ENCODE peak calls at places on chromosomes 5 and 9, in four cellular contexts. G is upper lobe of right lung, N is A549, S is stomach. C is an unnamed sample. For H3K4me1, the result is how much of the 10 kb centered on the place peaks cover.

GRCh38 chr5:150264667-150265603 is 24.6 kb downstream of the CAMK2A start:
- DNase-seq in G (no peak), N (no peak), S (no peak), C (no peak)

GRCh38 chr5:173923236-173924104 is 35.3 kb downstream of the CPEB4 start:
- DNase-seq in G (no peak), N (no peak), S (no peak), C (no peak)

GRCh38 chr5:179776413-179776938 is 17.3 kb upstream of the LTC4S start:
- DNase-seq in G (no peak), N (no peak), S (no peak), C (no peak)

GRCh38 chr9:21856301-21857094 is 54.1 kb downstream of the MTAP start:
- DNase-seq in G (no peak), N (no peak), S (no peak), C (no peak)

GRCh38 chr9:126407125-126407870 is 80.7 kb downstream of the MVB12B start:
- DNase-seq in G (no peak), N (no peak), S (no peak), C (no peak)

GRCh38 chr9:96617439-96618185 is 2.0 kb downstream of the CDC14B start:
- DNase-seq in G (no peak), N (no peak), S (no peak), C (no peak)

GRCh38 chr9:36855443-36856315 is 178.4 kb downstream of the PAX5 start:
- DNase-seq in G (no peak), N (peak), S (no peak), C (no peak)

GRCh38 chr9:121242955-121243346 is 25.0 kb upstream of the GSN start:
- DNase-seq in G (no peak), N (no peak), S (no peak), C (no peak)

GRCh38 chr9:130421802-130422276 is 22.9 kb upstream of the ASS1 start:
- DNase-seq in G (no peak), N (no peak), S (no peak), C (no peak)

GRCh38 chr5:150278916-150279315 is 10.7 kb downstream of the CAMK2A start:
- DNase-seq in G (no peak), N (no peak), S (no peak), C (peak)

GRCh38 chr5:157870837-157871834 is 12.2 kb upstream of the CLINT1 start:
- DNase-seq in G (no peak), N (peak), S (no peak), C (peak)

GRCh38 chr9:9679433-9679832 is 933.4 kb downstream of the PTPRD start:
- DNase-seq in G (no peak), N (no peak), S (no peak), C (no peak)

GRCh38 chr5:163269624-163270023 is 167.8 kb upstream of the CCNG1 start:
- DNase-seq in G (no peak), N (peak), S (no peak), C (no peak)

GRCh38 chr5:32446660-32447059 is 2.1 kb upstream of the ZFR start:
- DNase-seq in G (no peak), N (no peak), S (peak), C (no peak)

GRCh38 chr5:119070578-119070827 is 384 bp upstream of the DMXL1 start:
- DNase-seq in G (peak), N (no peak), S (no peak), C (no peak)

GRCh38 chr5:76192837-76193236 is 109.7 kb downstream of the SV2C start:
- DNase-seq in G (no peak), N (no peak), S (no peak), C (no peak)

GRCh38 chr9:90830051-90830450 is 28.4 kb downstream of the SYK start:
- DNase-seq in G (no peak), N (no peak), S (no peak), C (no peak)

GRCh38 chr9:133761641-133762248 is 23.6 kb upstream of the SARDH start:
- DNase-seq in G (peak), N (no peak), S (peak), C (no peak)

GRCh38 chr9:113934826-113935676 is 58.9 kb downstream of the ZNF618 start:
- DNase-seq in G (no peak), N (no peak), S (peak), C (no peak)

GRCh38 chr5:149680810-149681221 is 49.3 kb upstream of the PPARGC1B start:
- DNase-seq in G (peak), N (no peak), S (no peak), C (no peak)

GRCh38 chr5:80809451-80809850 is 150.7 kb upstream of the RASGRF2 start:
- DNase-seq in G (no peak), N (no peak), S (no peak), C (no peak)

GRCh38 chr5:73540192-73540591 is 25.2 kb downstream of the ANKRA2 start:
- DNase-seq in G (no peak), N (peak), S (no peak), C (peak)

GRCh38 chr9:26175264-26175663 is 497.0 kb upstream of the TUSC1 start:
- DNase-seq in G (no peak), N (no peak), S (no peak), C (no peak)

GRCh38 chr9:17824191-17824926 is 245.5 kb downstream of the SH3GL2 start:
- DNase-seq in G (no peak), N (no peak), S (no peak), C (no peak)

GRCh38 chr5:111068208-111068607 is 3.3 kb upstream of the TSLP start:
- DNase-seq in G (no peak), N (no peak), S (no peak), C (no peak)

GRCh38 chr9:130343445-130343918 is 77.9 kb downstream of the HMCN2 start:
- DNase-seq in G (no peak), N (no peak), S (no peak), C (no peak)

GRCh38 chr5:177116631-177117373 is 16.8 kb upstream of the NSD1 start:
- DNase-seq in G (peak), N (no peak), S (peak), C (no peak)

GRCh38 chr5:95859327-95860060 is 37.0 kb upstream of the GLRX start:
- DNase-seq in G (no peak), N (peak), S (no peak), C (no peak)

GRCh38 chr5:143057580-143057999 is 287.4 kb downstream of the ARHGAP26 start:
- DNase-seq in G (no peak), N (no peak), S (no peak), C (no peak)

GRCh38 chr5:33072296-33072695 is 361.2 kb downstream of the NPR3 start:
- DNase-seq in G (no peak), N (no peak), S (no peak), C (no peak)

GRCh38 chr5:64792474-64792873 is 23.7 kb downstream of the CWC27 start:
- DNase-seq in G (no peak), N (no peak), S (no peak), C (no peak)

DNA sequence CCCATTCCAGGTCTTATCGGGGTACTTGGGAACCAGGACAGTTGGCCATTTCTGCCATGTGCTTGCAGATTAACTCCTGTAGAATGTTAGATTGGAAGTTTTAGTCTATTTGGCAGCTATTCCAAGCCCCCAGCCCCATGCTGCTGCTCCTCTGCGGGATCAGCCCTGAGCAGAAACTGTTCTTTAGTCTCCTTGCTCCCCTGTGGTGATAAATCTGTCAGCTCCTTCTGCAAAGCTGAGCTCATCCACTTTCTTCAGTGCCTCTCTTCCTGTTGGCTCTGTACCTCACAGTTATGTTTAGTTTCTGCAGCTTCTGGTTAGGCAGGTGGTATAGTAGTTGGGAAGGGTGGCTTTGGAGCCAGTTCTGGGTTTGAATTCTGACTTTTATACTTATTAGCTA is 170.4 kb downstream of the GRIA1 start:
- DNase-seq in G (no peak), N (no peak), S (no peak), C (no peak)
- H3K27ac ChIP-seq in G (no peak), N (no peak), S (no peak), C (no peak)

GRCh38 chr5:75052461-75053285 is at the start of gene GCNT4:
- DNase-seq in G (peak), N (peak), S (peak), C (no peak)

GRCh38 chr5:75051217-75051751 is 1.1 kb downstream of the GCNT4 start:
- DNase-seq in G (no peak), N (no peak), S (peak), C (peak)

GRCh38 chr5:75055727-75056144 is 3.4 kb upstream of the GCNT4 start:
- DNase-seq in G (no peak), N (peak), S (no peak), C (peak)

GRCh38 chr5:75054110-75054930 is 2.0 kb upstream of the GCNT4 start:
- DNase-seq in G (peak), N (no peak), S (peak), C (no peak)

GRCh38 chr5:75053286-75054109 is 1.1 kb upstream of the GCNT4 start:
- DNase-seq in G (peak), N (peak), S (peak), C (peak)
- TF ChIP-seq CTCF in G (peak), N (peak), S (no peak), C (peak)

GRCh38 chr9:123717581-123717980 is 212.3 kb downstream of the DENND1A start:
- DNase-seq in G (no peak), N (no peak), S (no peak), C (no peak)

GRCh38 chr9:123713282-123713681 is 216.6 kb downstream of the DENND1A start:
- DNase-seq in G (no peak), N (no peak), S (no peak), C (no peak)

GRCh38 chr9:123716339-123716738 is 213.6 kb downstream of the DENND1A start:
- DNase-seq in G (no peak), N (no peak), S (no peak), C (no peak)

GRCh38 chr9:123712399-123712798 is 217.5 kb downstream of the DENND1A start:
- DNase-seq in G (no peak), N (no peak), S (no peak), C (no peak)

GRCh38 chr9:123715258-123715657 is 214.7 kb downstream of the DENND1A start:
- DNase-seq in G (no peak), N (no peak), S (no peak), C (no peak)
- H3K4me1 ChIP-seq in G (under half), N (under half), S (under half), C (under half)

DNA sequence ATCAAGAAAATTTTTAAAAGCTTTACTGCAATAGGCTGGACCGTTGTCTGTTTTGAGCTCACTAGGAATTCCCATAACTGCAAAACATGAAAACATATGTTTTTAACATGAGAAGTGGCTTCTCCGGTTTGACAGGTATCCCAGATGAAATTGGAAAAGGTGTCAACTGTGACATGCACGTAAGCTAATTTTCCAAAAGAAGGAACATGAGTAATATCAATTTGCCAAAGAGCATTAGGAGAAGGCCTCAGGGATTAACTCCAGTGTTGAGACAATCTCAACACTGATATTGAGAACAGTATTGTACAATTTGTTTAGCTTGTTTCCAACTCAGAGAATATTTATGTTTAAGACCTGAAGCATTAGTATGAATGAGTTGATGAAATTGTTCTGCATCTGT is 215.5 kb upstream of the KCNN2 start:
- DNase-seq in G (no peak), N (no peak), S (no peak), C (no peak)
- H3K27ac ChIP-seq in G (no peak), N (no peak), S (no peak), C (no peak)

DNA sequence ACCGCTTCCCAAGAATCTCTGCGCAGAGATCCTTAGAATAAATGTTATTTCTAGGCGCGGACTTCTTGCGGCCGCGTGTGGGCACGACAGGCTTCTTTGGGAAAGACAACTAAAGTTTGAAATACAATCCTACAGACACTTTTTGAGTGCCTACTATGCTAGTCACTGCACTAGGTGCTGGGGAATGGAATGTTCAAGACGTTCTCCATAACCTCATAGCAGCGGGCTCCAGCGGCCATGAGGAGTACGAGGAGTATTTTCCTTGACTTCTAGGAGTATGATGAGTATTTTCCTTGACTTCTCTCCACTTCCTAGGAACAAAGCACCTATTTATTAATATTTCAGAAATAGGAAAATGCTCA is 636 bp upstream of the PWWP2A start:
- DNase-seq in G (no peak), N (no peak), S (no peak), C (no peak)
- TF ChIP-seq CTCF in G (peak), N (no peak), S (no peak), C (no peak)

GRCh38 chr5:135057233-135057632 is 23.2 kb upstream of the PITX1 start:
- DNase-seq in G (no peak), N (no peak), S (no peak), C (no peak)
- H3K4me1 ChIP-seq in G (under half), N (under half), S (under half), C (under half)

DNA sequence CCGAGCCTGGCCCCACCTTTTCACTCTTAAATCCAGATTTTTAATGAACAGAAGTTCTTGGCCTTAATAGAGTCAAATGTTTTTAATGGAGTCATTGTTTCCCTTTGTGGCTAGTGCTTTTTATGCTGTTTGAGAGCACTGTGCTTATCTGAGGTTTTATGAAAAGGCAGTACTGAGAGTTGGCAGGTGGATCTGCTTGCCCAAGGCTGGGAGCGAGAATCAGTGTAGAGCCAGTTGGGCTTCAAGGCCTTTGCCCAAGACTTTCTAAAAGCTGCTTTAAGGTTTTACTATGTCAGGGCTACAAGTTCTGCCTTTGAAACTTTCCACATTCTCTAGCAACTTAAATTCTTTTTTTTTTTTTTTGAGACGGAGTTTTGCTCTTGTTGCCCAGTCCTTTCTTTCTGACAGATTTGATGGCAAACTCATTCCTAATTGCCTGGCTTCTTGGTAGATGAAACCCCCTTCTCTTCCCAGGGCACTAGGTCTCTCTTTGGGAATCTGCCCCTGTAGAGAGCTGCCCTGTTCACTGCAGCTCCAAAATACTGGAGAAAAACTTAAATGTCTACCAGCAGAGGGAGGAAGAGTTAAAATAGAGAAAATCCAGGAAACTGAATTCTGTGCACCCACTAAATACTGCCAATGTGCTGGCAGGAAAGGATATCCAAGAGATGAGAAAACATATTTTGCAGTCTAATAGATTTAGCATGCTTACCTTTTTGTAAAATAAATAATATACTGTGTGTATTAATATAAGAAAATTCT is 36.9 kb upstream of the CDK20 start:
- DNase-seq in G (no peak), N (peak), S (no peak), C (no peak)
- H3K27ac ChIP-seq in G (no peak), N (no peak), S (no peak), C (no peak)

GRCh38 chr9:137219757-137220316 is 2.2 kb downstream of the RNF208 start:
- DNase-seq in G (no peak), N (no peak), S (no peak), C (no peak)
- TF ChIP-seq CTCF in G (no peak), N (no peak), S (no peak), C (no peak)

GRCh38 chr5:78593465-78593864 is 55.1 kb downstream of the LHFPL2 start:
- DNase-seq in G (no peak), N (no peak), S (no peak), C (no peak)

GRCh38 chr5:78589928-78590327 is 58.6 kb downstream of the LHFPL2 start:
- DNase-seq in G (no peak), N (no peak), S (no peak), C (no peak)

GRCh38 chr5:78591972-78592700 is 56.4 kb downstream of the LHFPL2 start:
- DNase-seq in G (no peak), N (no peak), S (no peak), C (no peak)

GRCh38 chr5:78592735-78593386 is 55.7 kb downstream of the LHFPL2 start:
- DNase-seq in G (no peak), N (no peak), S (no peak), C (no peak)

GRCh38 chr5:78591227-78591626 is 57.3 kb downstream of the LHFPL2 start:
- DNase-seq in G (no peak), N (peak), S (no peak), C (no peak)
- H3K4me1 ChIP-seq in G (under half), N (half or more), S (half or more), C (half or more)

DNA sequence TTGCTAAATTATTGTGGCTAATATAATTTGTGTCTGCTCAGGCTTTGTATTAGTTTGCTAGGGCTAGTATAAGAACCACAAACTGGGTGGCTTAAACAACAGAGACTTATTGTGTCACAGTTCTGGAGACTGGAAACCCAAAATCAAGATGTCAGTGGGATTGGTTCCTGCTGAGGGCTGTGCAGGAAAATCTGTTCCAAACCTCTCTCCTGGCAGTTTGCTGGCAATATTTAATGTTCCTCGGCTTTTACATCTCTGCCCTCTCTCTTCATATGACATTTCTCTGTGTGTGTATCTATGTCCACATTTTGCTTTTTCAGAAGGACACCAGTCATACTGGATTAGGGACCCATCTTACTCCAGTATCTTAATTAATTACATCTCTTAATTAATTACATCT is 498.8 kb upstream of the CD180 start:
- DNase-seq in G (no peak), N (no peak), S (no peak), C (no peak)
- H3K27ac ChIP-seq in G (peak), N (no peak), S (no peak), C (no peak)